ENCODE peak calls at places on chromosomes 16 and 17, in nine cellular contexts. One of them, this sample, is unnamed.
A peak's percentile ranks its signal among the peaks of the same experiment; 100 is the strongest.

GRCh38 chr17:38417210-38417951 is 10.9 kb upstream of the ARHGAP23 start:
- DNase-seq in HepG2: no peak
- DNase-seq in cardiac muscle cell: no peak
- DNase-seq in left ventricle myocardium inferior: no peak
- DNase-seq in stomach: no peak
- DNase-seq in upper lobe of left lung: no peak
- DNase-seq in mammary epithelial cell: no peak
- DNase-seq in uterus: no peak
- DNase-seq in ascending aorta: no peak
- DNase-seq in this sample: no peak

GRCh38 chr16:89431158-89431584 is 59.2 kb downstream of the ANKRD11 start:
- DNase-seq in HepG2: no peak
- DNase-seq in cardiac muscle cell: no peak
- DNase-seq in left ventricle myocardium inferior: no peak
- DNase-seq in stomach: peak; percentile 50
- DNase-seq in upper lobe of left lung: no peak
- DNase-seq in mammary epithelial cell: no peak
- DNase-seq in uterus: no peak
- DNase-seq in ascending aorta: no peak
- DNase-seq in this sample: no peak

GRCh38 chr16:22816475-22816874 is 2.5 kb downstream of the HS3ST2 start:
- DNase-seq in HepG2: no peak
- DNase-seq in cardiac muscle cell: no peak
- DNase-seq in left ventricle myocardium inferior: no peak
- DNase-seq in stomach: no peak
- DNase-seq in upper lobe of left lung: no peak
- DNase-seq in mammary epithelial cell: peak; percentile 89
- DNase-seq in uterus: no peak
- DNase-seq in ascending aorta: peak; percentile 68
- DNase-seq in this sample: no peak

GRCh38 chr17:1100382-1100781 is 79.4 kb downstream of the ABR start:
- DNase-seq in HepG2: no peak
- DNase-seq in cardiac muscle cell: no peak
- DNase-seq in left ventricle myocardium inferior: no peak
- DNase-seq in stomach: no peak
- DNase-seq in upper lobe of left lung: no peak
- DNase-seq in mammary epithelial cell: no peak
- DNase-seq in uterus: no peak
- DNase-seq in ascending aorta: no peak
- DNase-seq in this sample: no peak

GRCh38 chr16:55116165-55116894 is 185.7 kb downstream of the IRX5 start:
- DNase-seq in HepG2: no peak
- DNase-seq in cardiac muscle cell: no peak
- DNase-seq in left ventricle myocardium inferior: no peak
- DNase-seq in stomach: no peak
- DNase-seq in upper lobe of left lung: no peak
- DNase-seq in mammary epithelial cell: peak; percentile 92
- DNase-seq in uterus: no peak
- DNase-seq in ascending aorta: no peak
- DNase-seq in this sample: peak; percentile 73

GRCh38 chr16:67613808-67614207 is 31.1 kb upstream of the CARMIL2 start:
- DNase-seq in HepG2: peak; percentile 29
- DNase-seq in cardiac muscle cell: no peak
- DNase-seq in left ventricle myocardium inferior: no peak
- DNase-seq in stomach: no peak
- DNase-seq in upper lobe of left lung: no peak
- DNase-seq in mammary epithelial cell: peak; percentile 3
- DNase-seq in uterus: no peak
- DNase-seq in ascending aorta: no peak
- DNase-seq in this sample: no peak

GRCh38 chr17:82244413-82245140 is 15.7 kb downstream of the SLC16A3 start:
- DNase-seq in HepG2: no peak
- DNase-seq in cardiac muscle cell: peak; percentile 61
- DNase-seq in left ventricle myocardium inferior: no peak
- DNase-seq in stomach: no peak
- DNase-seq in upper lobe of left lung: no peak
- DNase-seq in mammary epithelial cell: no peak
- DNase-seq in uterus: peak; percentile 71
- DNase-seq in ascending aorta: no peak
- DNase-seq in this sample: no peak

GRCh38 chr16:86158688-86159360 is 259.9 kb downstream of the IRF8 start:
- DNase-seq in HepG2: no peak
- DNase-seq in cardiac muscle cell: peak; percentile 5
- DNase-seq in left ventricle myocardium inferior: no peak
- DNase-seq in stomach: no peak
- DNase-seq in upper lobe of left lung: no peak
- DNase-seq in mammary epithelial cell: no peak
- DNase-seq in uterus: no peak
- DNase-seq in ascending aorta: no peak
- DNase-seq in this sample: no peak

GRCh38 chr16:78703951-78704350 is 604.5 kb downstream of the WWOX start:
- DNase-seq in HepG2: no peak
- DNase-seq in cardiac muscle cell: peak; percentile 8
- DNase-seq in left ventricle myocardium inferior: no peak
- DNase-seq in stomach: no peak
- DNase-seq in upper lobe of left lung: no peak
- DNase-seq in mammary epithelial cell: no peak
- DNase-seq in uterus: no peak
- DNase-seq in ascending aorta: no peak
- DNase-seq in this sample: no peak

GRCh38 chr17:7224661-7225111 is 4.9 kb downstream of the ACADVL start:
- DNase-seq in HepG2: no peak
- DNase-seq in cardiac muscle cell: no peak
- DNase-seq in left ventricle myocardium inferior: no peak
- DNase-seq in stomach: no peak
- DNase-seq in upper lobe of left lung: no peak
- DNase-seq in mammary epithelial cell: no peak
- DNase-seq in uterus: no peak
- DNase-seq in ascending aorta: no peak
- DNase-seq in this sample: no peak

GRCh38 chr17:74868251-74868907 is 4.4 kb downstream of the FDXR start:
- DNase-seq in HepG2: no peak
- DNase-seq in cardiac muscle cell: no peak
- DNase-seq in left ventricle myocardium inferior: no peak
- DNase-seq in stomach: no peak
- DNase-seq in upper lobe of left lung: no peak
- DNase-seq in mammary epithelial cell: no peak
- DNase-seq in uterus: no peak
- DNase-seq in ascending aorta: no peak
- DNase-seq in this sample: no peak

GRCh38 chr17:231966-232807 is 50.7 kb upstream of the DOC2B start:
- DNase-seq in HepG2: no peak
- DNase-seq in cardiac muscle cell: no peak
- DNase-seq in left ventricle myocardium inferior: peak; percentile 6
- DNase-seq in stomach: no peak
- DNase-seq in upper lobe of left lung: no peak
- DNase-seq in mammary epithelial cell: no peak
- DNase-seq in uterus: peak; percentile 7
- DNase-seq in ascending aorta: peak; percentile 56
- DNase-seq in this sample: no peak

GRCh38 chr17:65867014-65867413 is 305.6 kb upstream of the AXIN2 start:
- DNase-seq in HepG2: no peak
- DNase-seq in cardiac muscle cell: no peak
- DNase-seq in left ventricle myocardium inferior: no peak
- DNase-seq in stomach: no peak
- DNase-seq in upper lobe of left lung: no peak
- DNase-seq in mammary epithelial cell: no peak
- DNase-seq in uterus: no peak
- DNase-seq in ascending aorta: no peak
- DNase-seq in this sample: no peak

GRCh38 chr17:35089846-35090193 is 26.3 kb upstream of the RFFL start:
- DNase-seq in HepG2: peak; percentile 52
- DNase-seq in cardiac muscle cell: peak; percentile 55
- DNase-seq in left ventricle myocardium inferior: no peak
- DNase-seq in stomach: no peak
- DNase-seq in upper lobe of left lung: peak; percentile 47
- DNase-seq in mammary epithelial cell: peak; percentile 78
- DNase-seq in uterus: peak; percentile 18
- DNase-seq in ascending aorta: no peak
- DNase-seq in this sample: no peak

GRCh38 chr16:55853114-55853513 is 20.2 kb upstream of the CES1 start:
- DNase-seq in HepG2: no peak
- DNase-seq in cardiac muscle cell: no peak
- DNase-seq in left ventricle myocardium inferior: no peak
- DNase-seq in stomach: no peak
- DNase-seq in upper lobe of left lung: no peak
- DNase-seq in mammary epithelial cell: peak; percentile 42
- DNase-seq in uterus: no peak
- DNase-seq in ascending aorta: no peak
- DNase-seq in this sample: no peak

GRCh38 chr17:81665205-81666091 is 957 bp downstream of the OXLD1 start:
- DNase-seq in HepG2: peak; percentile 47
- DNase-seq in cardiac muscle cell: peak; percentile 30
- DNase-seq in left ventricle myocardium inferior: no peak
- DNase-seq in stomach: no peak
- DNase-seq in upper lobe of left lung: peak; percentile 42
- DNase-seq in mammary epithelial cell: peak; percentile 15
- DNase-seq in uterus: no peak
- DNase-seq in ascending aorta: no peak
- DNase-seq in this sample: no peak

GRCh38 chr17:32971171-32971570 is 20.5 kb upstream of the SPACA3 start:
- DNase-seq in HepG2: no peak
- DNase-seq in cardiac muscle cell: peak; percentile 54
- DNase-seq in left ventricle myocardium inferior: no peak
- DNase-seq in stomach: peak; percentile 42
- DNase-seq in upper lobe of left lung: peak; percentile 61
- DNase-seq in mammary epithelial cell: peak; percentile 82
- DNase-seq in uterus: no peak
- DNase-seq in ascending aorta: no peak
- DNase-seq in this sample: no peak

GRCh38 chr17:47717845-47718621 is 15.0 kb upstream of the TBX21 start:
- DNase-seq in HepG2: no peak
- DNase-seq in cardiac muscle cell: no peak
- DNase-seq in left ventricle myocardium inferior: no peak
- DNase-seq in stomach: no peak
- DNase-seq in upper lobe of left lung: no peak
- DNase-seq in mammary epithelial cell: no peak
- DNase-seq in uterus: no peak
- DNase-seq in ascending aorta: no peak
- DNase-seq in this sample: no peak

GRCh38 chr17:57945999-57946797 is 9.0 kb downstream of the CUEDC1 start:
- DNase-seq in HepG2: no peak
- DNase-seq in cardiac muscle cell: peak; percentile 11
- DNase-seq in left ventricle myocardium inferior: no peak
- DNase-seq in stomach: no peak
- DNase-seq in upper lobe of left lung: peak; percentile 40
- DNase-seq in mammary epithelial cell: peak; percentile 78
- DNase-seq in uterus: no peak
- DNase-seq in ascending aorta: no peak
- DNase-seq in this sample: no peak
- H3K4me3 ChIP-seq in HepG2: peak overlapping the region; percentile 44
- H3K4me3 ChIP-seq in cardiac muscle cell: no peak overlapping the region
- H3K4me3 ChIP-seq in left ventricle myocardium inferior: peak overlapping the region; percentile 64
- H3K4me3 ChIP-seq in stomach: peak overlapping the region; percentile 40
- H3K4me3 ChIP-seq in upper lobe of left lung: peak overlapping the region; percentile 36
- H3K4me3 ChIP-seq in mammary epithelial cell: no peak overlapping the region
- H3K4me3 ChIP-seq in uterus: peak overlapping the region; percentile 38
- H3K4me3 ChIP-seq in ascending aorta: peak overlapping the region; percentile 54
- H3K4me3 ChIP-seq in this sample: peak overlapping the region; percentile 45

DNA sequence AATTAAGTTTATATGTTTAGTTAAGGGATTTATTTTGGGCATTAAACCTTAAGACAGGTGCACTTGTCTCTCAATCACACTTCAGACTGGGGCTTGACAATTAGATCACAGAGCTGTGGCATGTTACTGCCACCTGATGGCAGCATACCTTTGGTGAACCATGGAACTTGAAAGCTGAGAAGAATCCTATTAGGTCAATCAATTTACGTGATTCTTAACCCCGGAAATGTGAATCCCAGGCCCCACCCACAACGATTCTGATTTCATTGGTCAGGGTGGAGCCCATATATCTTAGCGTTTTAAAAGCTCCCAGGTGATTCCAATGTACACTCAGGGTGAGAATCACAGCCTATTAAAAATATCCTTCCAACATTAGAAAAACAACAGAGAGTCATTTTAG is 91.0 kb downstream of the GSG1L start:
- DNase-seq in HepG2: peak; percentile 51
- DNase-seq in cardiac muscle cell: peak; percentile 32
- DNase-seq in left ventricle myocardium inferior: no peak
- DNase-seq in stomach: no peak
- DNase-seq in upper lobe of left lung: no peak
- DNase-seq in mammary epithelial cell: peak; percentile 55
- DNase-seq in uterus: no peak
- DNase-seq in ascending aorta: peak; percentile 63
- DNase-seq in this sample: no peak
- TF ChIP-seq CTCF in HepG2: peak; percentile 80
- TF ChIP-seq CTCF in cardiac muscle cell: peak; percentile 52
- TF ChIP-seq CTCF in left ventricle myocardium inferior: peak; percentile 64
- TF ChIP-seq CTCF in stomach: no peak
- TF ChIP-seq CTCF in upper lobe of left lung: no peak
- TF ChIP-seq CTCF in mammary epithelial cell: peak; percentile 57
- TF ChIP-seq CTCF in uterus: no peak
- TF ChIP-seq CTCF in ascending aorta: peak; percentile 46
- TF ChIP-seq CTCF in this sample: peak; percentile 17

GRCh38 chr16:24988137-24988535 is 27.0 kb downstream of the ARHGAP17 start:
- DNase-seq in HepG2: no peak
- DNase-seq in cardiac muscle cell: peak; percentile 36
- DNase-seq in left ventricle myocardium inferior: no peak
- DNase-seq in stomach: no peak
- DNase-seq in upper lobe of left lung: no peak
- DNase-seq in mammary epithelial cell: no peak
- DNase-seq in uterus: no peak
- DNase-seq in ascending aorta: no peak
- DNase-seq in this sample: no peak
- H3K27ac ChIP-seq in HepG2: peak overlapping the region; percentile 78
- H3K27ac ChIP-seq in cardiac muscle cell: peak overlapping the region; percentile 55
- H3K27ac ChIP-seq in left ventricle myocardium inferior: peak overlapping the region; percentile 88
- H3K27ac ChIP-seq in stomach: peak overlapping the region; percentile 81
- H3K27ac ChIP-seq in upper lobe of left lung: peak overlapping the region; percentile 64
- H3K27ac ChIP-seq in mammary epithelial cell: peak overlapping the region; percentile 4
- H3K27ac ChIP-seq in uterus: peak overlapping the region; percentile 58
- H3K27ac ChIP-seq in ascending aorta: peak overlapping the region; percentile 64
- H3K27ac ChIP-seq in this sample: peak overlapping the region; percentile 78

GRCh38 chr17:11240041-11240801 is 792 bp upstream of the SHISA6 start:
- DNase-seq in HepG2: no peak
- DNase-seq in cardiac muscle cell: no peak
- DNase-seq in left ventricle myocardium inferior: no peak
- DNase-seq in stomach: peak; percentile 51
- DNase-seq in upper lobe of left lung: no peak
- DNase-seq in mammary epithelial cell: no peak
- DNase-seq in uterus: no peak
- DNase-seq in ascending aorta: no peak
- DNase-seq in this sample: no peak

GRCh38 chr17:11240841-11241610 is at the start of gene SHISA6:
- DNase-seq in HepG2: no peak
- DNase-seq in cardiac muscle cell: no peak
- DNase-seq in left ventricle myocardium inferior: no peak
- DNase-seq in stomach: no peak
- DNase-seq in upper lobe of left lung: no peak
- DNase-seq in mammary epithelial cell: no peak
- DNase-seq in uterus: no peak
- DNase-seq in ascending aorta: no peak
- DNase-seq in this sample: no peak

GRCh38 chr17:11238710-11239109 is 2.3 kb upstream of the SHISA6 start:
- DNase-seq in HepG2: no peak
- DNase-seq in cardiac muscle cell: no peak
- DNase-seq in left ventricle myocardium inferior: no peak
- DNase-seq in stomach: no peak
- DNase-seq in upper lobe of left lung: no peak
- DNase-seq in mammary epithelial cell: no peak
- DNase-seq in uterus: no peak
- DNase-seq in ascending aorta: no peak
- DNase-seq in this sample: no peak

GRCh38 chr17:11239379-11239970 is 1.5 kb upstream of the SHISA6 start:
- DNase-seq in HepG2: no peak
- DNase-seq in cardiac muscle cell: no peak
- DNase-seq in left ventricle myocardium inferior: no peak
- DNase-seq in stomach: no peak
- DNase-seq in upper lobe of left lung: no peak
- DNase-seq in mammary epithelial cell: no peak
- DNase-seq in uterus: no peak
- DNase-seq in ascending aorta: no peak
- DNase-seq in this sample: no peak

GRCh38 chr17:11241611-11242226 is 706 bp downstream of the SHISA6 start:
- DNase-seq in HepG2: no peak
- DNase-seq in cardiac muscle cell: no peak
- DNase-seq in left ventricle myocardium inferior: no peak
- DNase-seq in stomach: peak; percentile 79
- DNase-seq in upper lobe of left lung: no peak
- DNase-seq in mammary epithelial cell: no peak
- DNase-seq in uterus: no peak
- DNase-seq in ascending aorta: no peak
- DNase-seq in this sample: no peak
- H3K4me3 ChIP-seq in HepG2: no peak overlapping the region
- H3K4me3 ChIP-seq in cardiac muscle cell: no peak overlapping the region
- H3K4me3 ChIP-seq in left ventricle myocardium inferior: peak overlapping the region; percentile 53
- H3K4me3 ChIP-seq in stomach: peak overlapping the region; percentile 34
- H3K4me3 ChIP-seq in upper lobe of left lung: peak overlapping the region; percentile 35
- H3K4me3 ChIP-seq in mammary epithelial cell: no peak overlapping the region
- H3K4me3 ChIP-seq in uterus: peak overlapping the region; percentile 3
- H3K4me3 ChIP-seq in ascending aorta: no peak overlapping the region
- H3K4me3 ChIP-seq in this sample: no peak overlapping the region

This sample was measured in tibial artery.